ENCODE peak calls at places on chromosomes 5 and 9, in five cellular contexts. P is NCI-H1105, Y is HCT116, N is astrocyte of the spinal cord, Q is NCI-H510A treated with DMSO at 0.1 percent for 48 hours. D is an unnamed sample.
A peak's percentile ranks its signal among the peaks of the same experiment; 100 is the strongest.

GRCh38 chr5:25849270-25849669 is 1189.1 kb downstream of the CDH9 start:
- DNase-seq in P (no peak), Y (no peak), N (no peak), Q (no peak), D (no peak)

GRCh38 chr5:176882566-176882900 is 16.6 kb downstream of the HK3 start:
- DNase-seq in P (no peak), Y (no peak), N (no peak), Q (no peak), D (no peak)

GRCh38 chr9:121182976-121183375 is 18.7 kb downstream of the RAB14 start:
- DNase-seq in P (no peak), Y (no peak), N (no peak), Q (no peak), D (no peak)

GRCh38 chr5:29780401-29780800 is 1413.1 kb upstream of the CDH6 start:
- DNase-seq in P (no peak), Y (no peak), N (no peak), Q (peak; percentile 8), D (no peak)

GRCh38 chr9:134525841-134526797 is 115.5 kb upstream of the COL5A1 start:
- DNase-seq in P (no peak), Y (no peak), N (no peak), Q (no peak), D (no peak)

GRCh38 chr9:77879344-77880089 is 152.1 kb downstream of the GNAQ start:
- DNase-seq in P (no peak), Y (peak; percentile 31), N (peak; percentile 18), Q (no peak), D (no peak)

GRCh38 chr9:136046555-136046921 is 48.6 kb downstream of the NACC2 start:
- DNase-seq in P (no peak), Y (no peak), N (no peak), Q (no peak), D (no peak)

GRCh38 chr9:69168709-69169217 is 5.3 kb upstream of the TJP2 start:
- DNase-seq in P (no peak), Y (no peak), N (no peak), Q (peak; percentile 93), D (no peak)

GRCh38 chr5:126597156-126597555 is 2.1 kb upstream of the ALDH7A1 start:
- DNase-seq in P (no peak), Y (no peak), N (peak; percentile 76), Q (no peak), D (no peak)

GRCh38 chr5:74519679-74520078 is 120.8 kb downstream of the ENC1 start:
- DNase-seq in P (no peak), Y (no peak), N (no peak), Q (no peak), D (no peak)

GRCh38 chr9:136840877-136841645 is 1.2 kb upstream of the AJM1 start:
- DNase-seq in P (peak; percentile 68), Y (no peak), N (peak; percentile 62), Q (peak; percentile 75), D (peak; percentile 83)

GRCh38 chr5:80172067-80172690 is 83.7 kb downstream of the SERINC5 start:
- DNase-seq in P (no peak), Y (no peak), N (no peak), Q (no peak), D (no peak)

GRCh38 chr9:93207326-93207814 is 23.4 kb downstream of the WNK2 start:
- DNase-seq in P (peak; percentile 51), Y (no peak), N (peak; percentile 47), Q (peak; percentile 20), D (peak; percentile 39)

GRCh38 chr9:36218411-36218901 is 27.7 kb downstream of the CLTA start:
- DNase-seq in P (peak; percentile 15), Y (no peak), N (no peak), Q (no peak), D (no peak)

GRCh38 chr5:107422494-107422893 is 248.2 kb downstream of the EFNA5 start:
- DNase-seq in P (no peak), Y (no peak), N (no peak), Q (no peak), D (no peak)

GRCh38 chr5:143057580-143057999 is 287.4 kb downstream of the ARHGAP26 start:
- DNase-seq in P (no peak), Y (no peak), N (no peak), Q (no peak), D (no peak)

GRCh38 chr9:109705515-109705914 is 74.5 kb upstream of the PALM2AKAP2 start:
- DNase-seq in P (no peak), Y (peak; percentile 32), N (peak; percentile 23), Q (no peak), D (peak; percentile 68)

GRCh38 chr5:37839441-37840035 is 303 bp downstream of the GDNF start:
- DNase-seq in P (peak; percentile 50), Y (no peak), N (no peak), Q (peak; percentile 54), D (peak; percentile 69)

GRCh38 chr9:126781717-126782388 is 23.0 kb upstream of the ZBTB43 start:
- DNase-seq in P (peak; percentile 79), Y (peak; percentile 68), N (peak; percentile 72), Q (peak; percentile 85), D (peak; percentile 91)

GRCh38 chr9:85163415-85163814 is 493.9 kb downstream of the NTRK2 start:
- DNase-seq in P (no peak), Y (no peak), N (no peak), Q (no peak), D (no peak)

GRCh38 chr5:159337291-159337974 is 7.1 kb upstream of the IL12B start:
- DNase-seq in P (no peak), Y (no peak), N (peak; percentile 57), Q (no peak), D (peak; percentile 72)

GRCh38 chr5:124825250-124825982 is 79.0 kb upstream of the ZNF608 start:
- DNase-seq in P (no peak), Y (no peak), N (no peak), Q (no peak), D (no peak)

GRCh38 chr5:124735169-124735858 is 11.1 kb downstream of the ZNF608 start:
- DNase-seq in P (no peak), Y (no peak), N (no peak), Q (peak; percentile 45), D (no peak)

GRCh38 chr9:93111371-93112115 is 15.5 kb downstream of the CARD19 start:
- DNase-seq in P (no peak), Y (no peak), N (peak; percentile 72), Q (no peak), D (peak; percentile 79)

GRCh38 chr9:133529874-133530273 is 4.6 kb upstream of the ADAMTSL2 start:
- DNase-seq in P (no peak), Y (no peak), N (no peak), Q (no peak), D (no peak)

GRCh38 chr5:126508251-126508961 is 85.2 kb downstream of the GRAMD2B start:
- DNase-seq in P (no peak), Y (no peak), N (no peak), Q (no peak), D (no peak)

D was measured in Daoy.